ENCODE peak calls at places on chromosomes 16 and 17, in nine cellular contexts. I is AG09309; S is astrocyte of the spinal cord; F is OCI-LY7; R is A549; K is GM23338; M is CD8-positive, alpha-beta T cell; E is lung; J is Caco-2. W is an unnamed sample.
A peak's percentile ranks its signal among the peaks of the same experiment; 100 is the strongest.

GRCh38 chr16:24826096-24826690 is 19.6 kb upstream of the SLC5A11 start:
- DNase-seq in K (no peak), I (no peak), R (no peak), M (no peak), F (no peak), E (no peak), J (no peak), S (no peak), W (no peak)

GRCh38 chr17:41322264-41322902 is 6.9 kb upstream of the KRTAP17-1 start:
- DNase-seq in F (peak; percentile 46), J (peak; percentile 35), K (peak; percentile 67), E (no peak), R (peak; percentile 68), S (peak; percentile 75), I (peak; percentile 68), M (no peak), W (no peak)

GRCh38 chr16:88064011-88064888 is 113.0 kb downstream of the BANP start:
- DNase-seq in R (no peak), I (no peak), F (no peak), J (no peak), E (no peak), S (no peak), M (no peak), K (no peak), W (no peak)

GRCh38 chr17:79651266-79651665 is 40.4 kb upstream of the RBFOX3 start:
- DNase-seq in F (no peak), S (no peak), E (no peak), K (no peak), J (no peak), M (no peak), R (no peak), I (no peak), W (no peak)

GRCh38 chr16:14586637-14587036 is 43.4 kb downstream of the PARN start:
- DNase-seq in S (no peak), F (no peak), R (no peak), J (no peak), K (no peak), I (no peak), M (no peak), E (no peak), W (no peak)

GRCh38 chr16:66334856-66335255 is 31.6 kb upstream of the CDH5 start:
- DNase-seq in R (no peak), F (no peak), I (no peak), J (no peak), S (no peak), K (no peak), E (no peak), M (no peak), W (no peak)

GRCh38 chr17:12070561-12070960 is 49.9 kb downstream of the MAP2K4 start:
- DNase-seq in S (peak; percentile 89), K (no peak), I (peak; percentile 45), R (no peak), J (no peak), M (no peak), F (no peak), E (no peak), W (no peak)

GRCh38 chr16:66695935-66696668 is 441 bp downstream of the CMTM4 start:
- DNase-seq in I (no peak), R (peak; percentile 24), M (peak; percentile 13), S (no peak), J (peak; percentile 80), E (peak; percentile 72), F (no peak), K (peak; percentile 68), W (no peak)

GRCh38 chr17:2716649-2717048 is 5.1 kb upstream of the CLUH start:
- DNase-seq in F (no peak), M (no peak), R (no peak), K (no peak), J (no peak), S (no peak), E (no peak), I (no peak), W (no peak)

GRCh38 chr17:16072031-16072430 is 72.4 kb downstream of the TTC19 start:
- DNase-seq in E (no peak), S (no peak), J (no peak), M (no peak), I (no peak), F (no peak), R (no peak), K (no peak), W (no peak)

GRCh38 chr17:82231562-82232321 is 2.9 kb downstream of the SLC16A3 start:
- DNase-seq in S (no peak), K (peak; percentile 84), E (peak; percentile 88), J (peak; percentile 57), R (peak; percentile 93), M (peak; percentile 42), F (no peak), I (no peak), W (no peak)

GRCh38 chr17:82232322-82232785 is 3.5 kb downstream of the SLC16A3 start:
- DNase-seq in E (no peak), F (no peak), S (no peak), M (no peak), K (no peak), J (no peak), I (no peak), R (no peak), W (no peak)

GRCh38 chr17:82231312-82231561 is 2.4 kb downstream of the SLC16A3 start:
- DNase-seq in F (no peak), S (no peak), R (no peak), K (no peak), J (no peak), E (no peak), I (no peak), M (no peak), W (no peak)

GRCh38 chr17:82229686-82230626 is 1.1 kb downstream of the SLC16A3 start:
- DNase-seq in R (peak; percentile 49), J (no peak), I (no peak), S (no peak), F (no peak), M (no peak), E (no peak), K (no peak), W (no peak)

DNA sequence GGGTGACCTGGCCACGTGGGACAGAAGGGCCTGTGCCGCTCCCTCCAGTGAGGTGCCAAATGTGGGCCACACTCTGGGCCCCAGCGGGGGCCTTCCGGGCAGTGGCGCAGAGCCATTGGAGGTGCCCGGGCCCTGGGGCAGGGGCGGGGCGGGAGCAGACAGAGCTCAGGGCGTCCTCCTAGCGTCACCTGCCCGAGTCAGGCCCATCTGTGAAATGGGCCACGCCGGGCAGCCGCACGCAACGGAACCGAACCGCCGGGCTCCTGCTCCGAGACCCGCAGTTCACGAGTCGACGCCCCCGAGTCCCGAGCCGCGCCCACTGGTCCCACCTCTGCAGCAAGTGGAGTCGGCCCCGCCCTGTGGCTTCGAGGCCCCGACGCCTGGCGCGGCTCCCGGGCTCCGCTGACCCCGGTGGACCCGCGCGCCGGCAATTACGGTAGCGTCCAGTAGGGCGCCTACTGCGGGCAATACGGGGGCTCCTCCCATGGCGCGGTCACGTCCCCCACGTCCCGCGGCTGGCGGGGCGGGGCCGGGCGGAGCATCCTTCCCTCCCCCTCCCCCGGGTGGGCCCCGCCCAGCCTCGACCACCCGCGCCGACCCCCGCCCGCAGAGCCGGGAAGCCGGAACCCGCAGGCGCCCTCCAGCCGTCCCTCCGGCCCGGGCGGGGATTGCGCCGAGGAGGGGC is 1.9 kb downstream of the SLC16A3 start:
- DNase-seq in M (peak; percentile 54), R (peak; percentile 92), S (peak; percentile 88), K (peak; percentile 85), F (no peak), J (peak; percentile 41), E (peak; percentile 83), I (peak; percentile 56), W (no peak)
- TF ChIP-seq CTCF in M (no peak), R (peak; percentile 12), S (peak; percentile 43), K (peak; percentile 12), F (peak; percentile 37), J (peak; percentile 14), E (no peak), I (peak; percentile 36), W (peak; percentile 31)

GRCh38 chr17:4953461-4953961 is 2.6 kb downstream of the ENO3 start:
- DNase-seq in J (no peak), K (no peak), F (no peak), R (no peak), S (peak; percentile 70), E (no peak), M (no peak), I (peak; percentile 58), W (no peak)

GRCh38 chr17:4959261-4959965 is 8.2 kb downstream of the SPAG7 start:
- DNase-seq in K (no peak), M (no peak), R (no peak), F (no peak), I (no peak), E (no peak), S (no peak), J (no peak), W (no peak)

GRCh38 chr17:4955091-4955490 is 4.2 kb downstream of the ENO3 start:
- DNase-seq in J (no peak), I (no peak), F (no peak), E (no peak), M (no peak), K (no peak), R (no peak), S (no peak), W (no peak)

GRCh38 chr17:4958102-4958501 is 7.2 kb downstream of the ENO3 start:
- DNase-seq in S (no peak), K (no peak), J (no peak), R (no peak), E (no peak), I (no peak), M (no peak), F (no peak), W (no peak)

GRCh38 chr17:4956493-4957061 is 5.7 kb downstream of the ENO3 start:
- DNase-seq in J (no peak), I (no peak), E (no peak), R (no peak), F (peak; percentile 47), M (peak; percentile 49), K (peak; percentile 90), S (no peak), W (no peak)
- TF ChIP-seq CTCF in J (no peak), I (peak; percentile 27), E (no peak), R (peak; percentile 24), F (peak; percentile 79), M (no peak), K (peak; percentile 84), S (peak; percentile 16), W (no peak)

GRCh38 chr17:35170968-35171771 is 23.0 kb downstream of the SLC35G3 start:
- DNase-seq in K (no peak), F (peak; percentile 4), E (no peak), M (no peak), R (peak; percentile 37), S (peak; percentile 28), J (no peak), I (no peak), W (no peak)
- TF ChIP-seq CTCF in K (peak; percentile 11), F (peak; percentile 44), E (peak; percentile 16), M (peak; percentile 69), R (peak; percentile 81), S (peak; percentile 3), J (no peak), I (peak; percentile 32), W (peak; percentile 40)

DNA sequence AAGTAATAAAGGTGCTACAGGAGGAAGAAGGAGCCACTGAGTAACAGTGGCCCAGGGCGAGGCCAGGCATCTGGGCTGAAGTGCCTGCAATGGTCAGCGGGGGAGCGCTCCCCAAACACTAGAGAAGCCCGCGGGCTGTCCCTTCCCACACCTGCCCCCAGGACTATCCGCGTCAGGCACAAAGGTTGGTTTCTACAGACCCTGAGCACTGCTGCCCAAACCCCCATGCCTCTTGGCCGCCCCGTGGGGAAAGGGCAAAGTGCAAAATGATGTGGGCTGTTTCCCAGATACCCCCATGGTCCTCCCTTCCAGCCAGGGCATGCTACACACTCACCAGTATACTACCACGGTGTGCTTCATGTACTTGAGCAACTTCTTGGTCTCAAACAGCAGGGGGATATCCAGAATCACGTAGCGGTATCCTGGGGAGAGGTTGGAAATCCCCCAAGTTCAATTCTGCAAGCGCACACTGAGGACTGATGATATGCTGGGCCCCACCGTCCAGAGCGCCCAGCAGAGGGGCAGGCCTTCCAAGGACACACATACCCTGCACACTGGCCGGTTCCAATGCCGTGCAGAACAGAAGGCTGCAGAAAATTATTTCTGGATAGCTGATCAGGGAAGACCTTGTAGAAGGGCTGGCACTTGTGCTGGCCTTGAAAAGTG is 21.5 kb downstream of the DCAKD start:
- DNase-seq in R (no peak), S (no peak), F (no peak), M (no peak), J (no peak), E (no peak), K (no peak), I (no peak), W (no peak)
- TF ChIP-seq CTCF in R (no peak), S (no peak), F (no peak), M (no peak), J (no peak), E (no peak), K (no peak), I (no peak), W (no peak)